ENCODE peak calls at places on chromosomes 7 and 10, in four cellular contexts. One of them, this sample, is unnamed. For H3K27me3, the result is how much of the 10 kb centered on the place peaks cover.

GRCh38 chr10:126063353-126063791 is 167.0 kb downstream of the FANK1 start:
- DNase-seq in neuronal stem cell: no peak
- DNase-seq in CD8-positive, alpha-beta memory T cell: no peak
- DNase-seq in dorsolateral prefrontal cortex: no peak
- DNase-seq in this sample: no peak

GRCh38 chr10:45058992-45059561 is 58.4 kb downstream of the ZNF22 start:
- DNase-seq in CD8-positive, alpha-beta memory T cell: no peak
- DNase-seq in dorsolateral prefrontal cortex: no peak
- DNase-seq in neuronal stem cell: no peak
- DNase-seq in this sample: no peak

GRCh38 chr7:17910377-17910776 is 29.9 kb downstream of the SNX13 start:
- DNase-seq in CD8-positive, alpha-beta memory T cell: no peak
- DNase-seq in neuronal stem cell: no peak
- DNase-seq in dorsolateral prefrontal cortex: no peak
- DNase-seq in this sample: no peak

GRCh38 chr10:80188713-80189112 is 16.6 kb downstream of the ANXA11 start:
- DNase-seq in dorsolateral prefrontal cortex: no peak
- DNase-seq in CD8-positive, alpha-beta memory T cell: no peak
- DNase-seq in neuronal stem cell: no peak
- DNase-seq in this sample: no peak

GRCh38 chr10:124092270-124093075 is 925 bp downstream of the CHST15 start:
- DNase-seq in dorsolateral prefrontal cortex: peak
- DNase-seq in neuronal stem cell: peak
- DNase-seq in CD8-positive, alpha-beta memory T cell: no peak
- DNase-seq in this sample: peak

GRCh38 chr10:126171555-126171954 is 216.7 kb downstream of the ADAM12 start:
- DNase-seq in neuronal stem cell: no peak
- DNase-seq in dorsolateral prefrontal cortex: no peak
- DNase-seq in CD8-positive, alpha-beta memory T cell: no peak
- DNase-seq in this sample: no peak

GRCh38 chr7:132709971-132710567 is 133.8 kb upstream of the PLXNA4 start:
- DNase-seq in CD8-positive, alpha-beta memory T cell: no peak
- DNase-seq in neuronal stem cell: peak
- DNase-seq in dorsolateral prefrontal cortex: no peak
- DNase-seq in this sample: no peak

GRCh38 chr10:14583967-14584366 is 190.7 kb downstream of the FAM107B start:
- DNase-seq in neuronal stem cell: no peak
- DNase-seq in CD8-positive, alpha-beta memory T cell: no peak
- DNase-seq in dorsolateral prefrontal cortex: no peak
- DNase-seq in this sample: no peak

GRCh38 chr10:103616705-103617361 is 123.3 kb downstream of the NEURL1 start:
- DNase-seq in CD8-positive, alpha-beta memory T cell: no peak
- DNase-seq in dorsolateral prefrontal cortex: no peak
- DNase-seq in neuronal stem cell: no peak
- DNase-seq in this sample: peak

GRCh38 chr10:88245974-88246511 is 337.1 kb downstream of the RNLS start:
- DNase-seq in neuronal stem cell: no peak
- DNase-seq in dorsolateral prefrontal cortex: no peak
- DNase-seq in CD8-positive, alpha-beta memory T cell: no peak
- DNase-seq in this sample: no peak

GRCh38 chr7:514651-515598 is 4.7 kb downstream of the PDGFA start:
- DNase-seq in dorsolateral prefrontal cortex: peak
- DNase-seq in CD8-positive, alpha-beta memory T cell: no peak
- DNase-seq in neuronal stem cell: peak
- DNase-seq in this sample: peak

GRCh38 chr7:151658778-151659177 is 139.1 kb upstream of the RHEB start:
- DNase-seq in neuronal stem cell: no peak
- DNase-seq in CD8-positive, alpha-beta memory T cell: no peak
- DNase-seq in dorsolateral prefrontal cortex: no peak
- DNase-seq in this sample: no peak

GRCh38 chr7:92939793-92940360 is 103.5 kb upstream of the CDK6 start:
- DNase-seq in dorsolateral prefrontal cortex: no peak
- DNase-seq in CD8-positive, alpha-beta memory T cell: no peak
- DNase-seq in neuronal stem cell: no peak
- DNase-seq in this sample: no peak

GRCh38 chr10:28241766-28242399 is 61.0 kb downstream of the MPP7 start:
- DNase-seq in neuronal stem cell: peak
- DNase-seq in CD8-positive, alpha-beta memory T cell: peak
- DNase-seq in dorsolateral prefrontal cortex: no peak
- DNase-seq in this sample: peak

GRCh38 chr7:158782638-158783490 is 46.4 kb downstream of the ESYT2 start:
- DNase-seq in neuronal stem cell: no peak
- DNase-seq in CD8-positive, alpha-beta memory T cell: no peak
- DNase-seq in dorsolateral prefrontal cortex: no peak
- DNase-seq in this sample: peak

GRCh38 chr7:33874943-33875342 is 30.4 kb upstream of the BMPER start:
- DNase-seq in CD8-positive, alpha-beta memory T cell: no peak
- DNase-seq in dorsolateral prefrontal cortex: no peak
- DNase-seq in neuronal stem cell: no peak
- DNase-seq in this sample: peak

GRCh38 chr10:117237401-117237991 is 3.4 kb upstream of the SLC18A2 start:
- DNase-seq in CD8-positive, alpha-beta memory T cell: no peak
- DNase-seq in neuronal stem cell: no peak
- DNase-seq in dorsolateral prefrontal cortex: no peak
- DNase-seq in this sample: no peak

GRCh38 chr10:129744134-129744895 is 219.8 kb downstream of the EBF3 start:
- DNase-seq in neuronal stem cell: no peak
- DNase-seq in CD8-positive, alpha-beta memory T cell: no peak
- DNase-seq in dorsolateral prefrontal cortex: peak
- DNase-seq in this sample: no peak

GRCh38 chr7:35593896-35594295 is 101.0 kb downstream of the HERPUD2 start:
- DNase-seq in neuronal stem cell: peak
- DNase-seq in dorsolateral prefrontal cortex: no peak
- DNase-seq in CD8-positive, alpha-beta memory T cell: no peak
- DNase-seq in this sample: peak

DNA sequence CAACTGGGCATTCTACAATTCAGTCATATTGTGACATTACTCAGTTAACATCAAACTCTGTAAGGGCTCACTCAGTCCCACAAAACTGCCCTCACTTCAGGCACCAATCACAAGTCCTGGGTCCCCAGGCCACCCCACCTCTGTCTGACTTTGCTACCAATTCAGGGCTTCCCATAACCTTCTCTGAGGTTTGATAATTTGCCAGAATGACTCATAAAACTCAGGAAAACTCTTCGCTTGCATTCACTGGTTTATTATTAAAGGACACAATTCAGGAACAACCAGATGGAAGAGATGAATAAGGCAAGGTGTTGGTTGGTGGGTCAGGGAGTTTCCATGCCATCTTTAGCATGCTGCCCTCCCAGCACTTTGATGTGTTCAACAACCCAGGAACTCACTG is 41.3 kb downstream of the AVL9 start:
- DNase-seq in neuronal stem cell: no peak
- DNase-seq in dorsolateral prefrontal cortex: no peak
- DNase-seq in CD8-positive, alpha-beta memory T cell: no peak
- DNase-seq in this sample: no peak
- H3K27me3 ChIP-seq in neuronal stem cell: under half
- H3K27me3 ChIP-seq in dorsolateral prefrontal cortex: under half
- H3K27me3 ChIP-seq in CD8-positive, alpha-beta memory T cell: under half
- H3K27me3 ChIP-seq in this sample: under half

DNA sequence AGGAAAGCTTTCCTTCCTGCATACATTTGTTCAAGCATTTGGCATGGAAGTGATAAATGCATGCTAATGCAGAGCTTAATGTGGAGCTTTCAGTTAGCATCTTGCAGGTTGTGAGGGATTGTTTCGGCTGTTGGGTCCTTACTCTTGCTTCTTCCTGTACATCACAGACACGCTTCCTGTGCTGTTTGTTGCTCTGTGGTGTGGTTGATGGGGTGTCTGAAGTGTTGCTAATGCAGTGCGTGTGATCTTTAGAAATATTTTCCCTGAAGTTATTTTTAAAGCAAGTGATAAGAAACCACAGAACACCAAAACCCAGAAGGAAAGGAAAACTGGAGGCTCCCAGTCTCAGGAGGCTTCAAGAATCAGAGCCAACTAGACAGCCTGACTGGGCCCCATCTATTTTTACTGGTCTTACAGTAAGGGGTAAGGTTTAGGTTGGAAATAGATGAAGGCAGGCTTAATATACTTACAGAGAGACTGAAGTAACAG is 143.1 kb downstream of the CHN2 start:
- DNase-seq in neuronal stem cell: no peak
- DNase-seq in dorsolateral prefrontal cortex: no peak
- DNase-seq in CD8-positive, alpha-beta memory T cell: peak
- DNase-seq in this sample: no peak
- H3K4me3 ChIP-seq in neuronal stem cell: no peak
- H3K4me3 ChIP-seq in dorsolateral prefrontal cortex: peak
- H3K4me3 ChIP-seq in CD8-positive, alpha-beta memory T cell: peak
- H3K4me3 ChIP-seq in this sample: no peak

GRCh38 chr10:13160934-13161266 is 458 bp upstream of the MCM10 start:
- DNase-seq in dorsolateral prefrontal cortex: no peak
- DNase-seq in neuronal stem cell: no peak
- DNase-seq in CD8-positive, alpha-beta memory T cell: no peak
- DNase-seq in this sample: no peak

GRCh38 chr10:13161267-13162012 is at the start of gene MCM10:
- DNase-seq in dorsolateral prefrontal cortex: peak
- DNase-seq in neuronal stem cell: peak
- DNase-seq in CD8-positive, alpha-beta memory T cell: peak
- DNase-seq in this sample: peak

GRCh38 chr10:13162013-13162364 is 631 bp downstream of the MCM10 start:
- DNase-seq in CD8-positive, alpha-beta memory T cell: no peak
- DNase-seq in dorsolateral prefrontal cortex: no peak
- DNase-seq in neuronal stem cell: peak
- DNase-seq in this sample: no peak

GRCh38 chr10:13163859-13164258 is 2.5 kb downstream of the MCM10 start:
- DNase-seq in CD8-positive, alpha-beta memory T cell: no peak
- DNase-seq in neuronal stem cell: no peak
- DNase-seq in dorsolateral prefrontal cortex: no peak
- DNase-seq in this sample: no peak

DNA sequence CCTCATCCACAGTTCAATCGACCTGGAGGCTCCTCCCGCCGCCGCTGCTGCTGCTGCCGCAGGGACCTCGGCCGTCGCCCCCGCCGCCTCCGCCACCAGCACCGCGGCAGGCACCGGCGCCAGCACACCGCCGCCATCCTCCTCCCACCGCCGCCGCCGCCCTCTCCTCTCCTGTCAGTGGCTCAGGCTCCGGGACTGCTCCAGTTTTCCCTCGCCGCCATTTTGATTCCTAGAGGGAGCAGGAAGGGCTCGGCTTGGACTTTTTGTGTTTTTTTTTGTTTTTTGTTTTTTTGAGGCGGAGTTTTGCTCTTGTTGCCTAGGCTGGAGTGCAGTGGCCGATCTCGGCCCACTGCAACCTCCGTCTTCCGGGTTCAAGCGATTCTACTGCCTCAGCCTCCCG is 3.0 kb upstream of the MCM10 start:
- DNase-seq in dorsolateral prefrontal cortex: no peak
- DNase-seq in CD8-positive, alpha-beta memory T cell: peak
- DNase-seq in neuronal stem cell: no peak
- DNase-seq in this sample: peak
- H3K27me3 ChIP-seq in dorsolateral prefrontal cortex: under half
- H3K27me3 ChIP-seq in CD8-positive, alpha-beta memory T cell: under half
- H3K27me3 ChIP-seq in neuronal stem cell: under half
- H3K27me3 ChIP-seq in this sample: under half

DNA sequence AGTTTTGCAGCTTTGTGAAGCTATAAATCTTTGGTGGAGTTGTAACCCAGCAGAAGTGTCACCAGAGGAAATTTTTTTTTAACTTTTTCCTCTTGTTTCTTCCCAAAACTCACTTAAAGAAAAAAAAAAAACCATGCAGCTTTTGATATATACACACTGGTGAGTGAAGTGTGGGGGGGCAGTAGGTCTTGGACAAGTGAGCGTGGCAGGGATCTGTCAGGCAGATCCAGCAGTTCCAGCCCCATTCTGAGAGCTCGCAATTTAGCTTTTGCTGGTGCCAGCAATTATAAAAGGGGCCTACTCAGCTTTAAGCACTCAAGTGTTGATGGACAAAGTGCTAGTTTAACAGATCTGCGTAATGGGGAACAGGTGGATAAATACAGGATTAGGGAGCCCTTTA is 619.2 kb upstream of the GALNT17 start:
- DNase-seq in neuronal stem cell: no peak
- DNase-seq in dorsolateral prefrontal cortex: no peak
- DNase-seq in CD8-positive, alpha-beta memory T cell: no peak
- DNase-seq in this sample: no peak
- H3K4me3 ChIP-seq in neuronal stem cell: no peak
- H3K4me3 ChIP-seq in dorsolateral prefrontal cortex: no peak
- H3K4me3 ChIP-seq in CD8-positive, alpha-beta memory T cell: no peak
- H3K4me3 ChIP-seq in this sample: no peak

DNA sequence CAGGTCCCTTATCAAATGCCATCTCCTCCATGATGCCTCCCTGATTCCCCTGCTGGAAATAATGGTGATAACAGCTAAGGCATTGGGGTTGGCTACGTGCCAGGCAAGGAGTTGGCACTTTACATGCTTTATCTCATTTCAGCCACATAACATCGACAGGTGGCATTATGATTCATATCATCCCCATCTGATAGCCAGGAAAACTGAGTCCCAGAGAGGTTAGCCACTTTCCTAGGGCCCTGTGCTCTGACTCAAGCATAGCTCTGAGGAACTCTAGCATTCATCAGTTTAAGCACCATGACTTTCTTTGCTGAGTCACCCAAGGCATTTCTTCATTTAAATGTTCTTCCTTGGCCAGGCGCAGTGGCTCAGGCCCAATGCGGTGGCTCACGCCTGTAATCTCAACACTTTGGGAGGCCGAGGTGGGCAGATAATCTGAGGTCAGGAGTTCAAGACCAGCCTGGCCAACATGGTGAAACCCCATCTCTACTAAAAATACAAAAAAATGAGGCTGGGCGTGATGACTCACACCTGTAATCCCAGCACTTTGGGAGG is 6.6 kb downstream of the LEP start:
- DNase-seq in CD8-positive, alpha-beta memory T cell: no peak
- DNase-seq in neuronal stem cell: no peak
- DNase-seq in dorsolateral prefrontal cortex: no peak
- DNase-seq in this sample: no peak
- H3K27me3 ChIP-seq in CD8-positive, alpha-beta memory T cell: under half
- H3K27me3 ChIP-seq in neuronal stem cell: under half
- H3K27me3 ChIP-seq in dorsolateral prefrontal cortex: under half
- H3K27me3 ChIP-seq in this sample: under half

GRCh38 chr10:49628599-49628998 is 14.8 kb downstream of the CHAT start:
- DNase-seq in neuronal stem cell: no peak
- DNase-seq in dorsolateral prefrontal cortex: no peak
- DNase-seq in CD8-positive, alpha-beta memory T cell: no peak
- DNase-seq in this sample: no peak

GRCh38 chr10:49631975-49632374 is 18.1 kb downstream of the CHAT start:
- DNase-seq in CD8-positive, alpha-beta memory T cell: no peak
- DNase-seq in dorsolateral prefrontal cortex: no peak
- DNase-seq in neuronal stem cell: no peak
- DNase-seq in this sample: no peak

GRCh38 chr10:49627031-49627430 is 13.2 kb downstream of the CHAT start:
- DNase-seq in dorsolateral prefrontal cortex: no peak
- DNase-seq in CD8-positive, alpha-beta memory T cell: no peak
- DNase-seq in neuronal stem cell: no peak
- DNase-seq in this sample: no peak

GRCh38 chr10:49627644-49628247 is 13.9 kb downstream of the CHAT start:
- DNase-seq in CD8-positive, alpha-beta memory T cell: no peak
- DNase-seq in dorsolateral prefrontal cortex: no peak
- DNase-seq in neuronal stem cell: no peak
- DNase-seq in this sample: no peak

GRCh38 chr10:49629286-49629915 is 15.6 kb downstream of the CHAT start:
- DNase-seq in CD8-positive, alpha-beta memory T cell: no peak
- DNase-seq in neuronal stem cell: no peak
- DNase-seq in dorsolateral prefrontal cortex: no peak
- DNase-seq in this sample: no peak
- H3K4me3 ChIP-seq in CD8-positive, alpha-beta memory T cell: no peak
- H3K4me3 ChIP-seq in neuronal stem cell: no peak
- H3K4me3 ChIP-seq in dorsolateral prefrontal cortex: no peak
- H3K4me3 ChIP-seq in this sample: no peak